ENCODE peak calls at places on chromosomes 1 and 21, in six cellular contexts. One of them, this sample, is unnamed.

GRCh38 chr1:226051356-226051755 is 11.2 kb upstream of the H3-3A start:
- DNase-seq in GM12878: no peak
- DNase-seq in GM12892: no peak
- DNase-seq in H1: no peak
- DNase-seq in HepG2: no peak
- DNase-seq in K562: no peak
- DNase-seq in this sample: no peak

GRCh38 chr1:32142446-32143301 is 34.8 kb downstream of the KPNA6 start:
- DNase-seq in HepG2: peak
- DNase-seq in GM12878: no peak
- DNase-seq in H1: no peak
- DNase-seq in K562: peak
- DNase-seq in GM12892: no peak
- DNase-seq in this sample: no peak

GRCh38 chr1:75908717-75909152 is 23.5 kb downstream of the ASB17 start:
- DNase-seq in H1: peak
- DNase-seq in HepG2: peak
- DNase-seq in GM12878: peak
- DNase-seq in GM12892: no peak
- DNase-seq in K562: no peak
- DNase-seq in this sample: no peak

GRCh38 chr1:76086597-76086996 is 12.1 kb downstream of the ST6GALNAC3 start:
- DNase-seq in H1: no peak
- DNase-seq in K562: no peak
- DNase-seq in GM12878: no peak
- DNase-seq in HepG2: no peak
- DNase-seq in GM12892: no peak
- DNase-seq in this sample: no peak

GRCh38 chr1:239856924-239857323 is 234.8 kb upstream of the FMN2 start:
- DNase-seq in K562: no peak
- DNase-seq in GM12878: no peak
- DNase-seq in GM12892: no peak
- DNase-seq in H1: no peak
- DNase-seq in HepG2: no peak
- DNase-seq in this sample: no peak

GRCh38 chr1:44805311-44806024 is 1.7 kb downstream of the DYNLT4 start:
- DNase-seq in GM12878: no peak
- DNase-seq in HepG2: no peak
- DNase-seq in K562: no peak
- DNase-seq in GM12892: no peak
- DNase-seq in H1: no peak
- DNase-seq in this sample: no peak

GRCh38 chr21:37767984-37768383 is 148.3 kb downstream of the KCNJ6 start:
- DNase-seq in H1: no peak
- DNase-seq in HepG2: no peak
- DNase-seq in GM12878: no peak
- DNase-seq in K562: no peak
- DNase-seq in GM12892: no peak
- DNase-seq in this sample: no peak

GRCh38 chr1:160702100-160702499 is 9.5 kb downstream of the CD48 start:
- DNase-seq in GM12892: no peak
- DNase-seq in HepG2: no peak
- DNase-seq in H1: no peak
- DNase-seq in GM12878: no peak
- DNase-seq in K562: no peak
- DNase-seq in this sample: no peak

GRCh38 chr1:25619101-25619890 is 2.7 kb downstream of the MAN1C1 start:
- DNase-seq in H1: peak
- DNase-seq in HepG2: no peak
- DNase-seq in GM12878: no peak
- DNase-seq in GM12892: no peak
- DNase-seq in K562: peak
- DNase-seq in this sample: no peak

GRCh38 chr1:245177071-245177900 is 22.5 kb downstream of the KIF26B start:
- DNase-seq in HepG2: no peak
- DNase-seq in K562: no peak
- DNase-seq in GM12878: no peak
- DNase-seq in GM12892: no peak
- DNase-seq in H1: no peak
- DNase-seq in this sample: no peak

GRCh38 chr1:13806108-13806507 is 106.1 kb downstream of the PRDM2 start:
- DNase-seq in GM12878: no peak
- DNase-seq in K562: no peak
- DNase-seq in H1: no peak
- DNase-seq in HepG2: no peak
- DNase-seq in GM12892: no peak
- DNase-seq in this sample: no peak

GRCh38 chr1:248873993-248874671 is 15.2 kb upstream of the ZNF692 start:
- DNase-seq in GM12878: peak
- DNase-seq in HepG2: peak
- DNase-seq in GM12892: no peak
- DNase-seq in H1: no peak
- DNase-seq in K562: peak
- DNase-seq in this sample: no peak

GRCh38 chr1:197911857-197912696 is 5.1 kb upstream of the LHX9 start:
- DNase-seq in H1: no peak
- DNase-seq in HepG2: no peak
- DNase-seq in GM12878: no peak
- DNase-seq in GM12892: no peak
- DNase-seq in K562: no peak
- DNase-seq in this sample: no peak

GRCh38 chr1:6483010-6483760 is 8.3 kb downstream of the PLEKHG5 start:
- DNase-seq in HepG2: no peak
- DNase-seq in GM12892: no peak
- DNase-seq in H1: no peak
- DNase-seq in K562: no peak
- DNase-seq in GM12878: no peak
- DNase-seq in this sample: no peak

GRCh38 chr1:16717174-16718108 is 22.9 kb upstream of the RNU1-4 start:
- DNase-seq in GM12878: no peak
- DNase-seq in H1: no peak
- DNase-seq in GM12892: no peak
- DNase-seq in K562: peak
- DNase-seq in HepG2: no peak
- DNase-seq in this sample: no peak

GRCh38 chr21:17802568-17802967 is 16.6 kb downstream of the C21orf91 start:
- DNase-seq in K562: no peak
- DNase-seq in GM12892: no peak
- DNase-seq in H1: no peak
- DNase-seq in GM12878: no peak
- DNase-seq in HepG2: no peak
- DNase-seq in this sample: no peak

GRCh38 chr1:184150776-184151531 is 99.4 kb downstream of the TSEN15 start:
- DNase-seq in GM12892: no peak
- DNase-seq in GM12878: no peak
- DNase-seq in HepG2: no peak
- DNase-seq in H1: no peak
- DNase-seq in K562: no peak
- DNase-seq in this sample: no peak

DNA sequence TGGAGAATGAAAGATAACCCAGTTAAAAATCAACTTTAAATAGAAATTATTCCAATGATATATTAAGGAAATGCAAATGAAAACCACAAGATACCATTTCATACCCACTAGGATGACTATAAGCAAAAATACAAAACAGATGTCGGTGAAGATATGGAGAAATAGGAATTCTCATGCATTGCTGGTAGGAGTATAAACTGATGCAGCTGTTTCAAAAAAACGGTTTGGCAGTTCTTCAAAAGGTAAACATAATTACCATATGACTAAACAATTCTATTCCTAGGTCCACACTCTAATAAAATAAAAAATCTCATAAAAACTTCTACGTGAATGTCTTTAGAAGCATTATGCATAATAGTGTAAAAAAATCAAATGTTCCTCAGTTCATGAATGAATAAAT is 763.3 kb upstream of the BRINP3 start:
- DNase-seq in GM12878: no peak
- DNase-seq in HepG2: no peak
- DNase-seq in K562: no peak
- DNase-seq in H1: no peak
- DNase-seq in GM12892: no peak
- DNase-seq in this sample: no peak
- TF ChIP-seq TAF1 in GM12878: no peak
- TF ChIP-seq TAF1 in HepG2: no peak
- TF ChIP-seq TAF1 in K562: no peak
- TF ChIP-seq TAF1 in H1: no peak
- TF ChIP-seq TAF1 in GM12892: no peak
- TF ChIP-seq TAF1 in this sample: no peak

DNA sequence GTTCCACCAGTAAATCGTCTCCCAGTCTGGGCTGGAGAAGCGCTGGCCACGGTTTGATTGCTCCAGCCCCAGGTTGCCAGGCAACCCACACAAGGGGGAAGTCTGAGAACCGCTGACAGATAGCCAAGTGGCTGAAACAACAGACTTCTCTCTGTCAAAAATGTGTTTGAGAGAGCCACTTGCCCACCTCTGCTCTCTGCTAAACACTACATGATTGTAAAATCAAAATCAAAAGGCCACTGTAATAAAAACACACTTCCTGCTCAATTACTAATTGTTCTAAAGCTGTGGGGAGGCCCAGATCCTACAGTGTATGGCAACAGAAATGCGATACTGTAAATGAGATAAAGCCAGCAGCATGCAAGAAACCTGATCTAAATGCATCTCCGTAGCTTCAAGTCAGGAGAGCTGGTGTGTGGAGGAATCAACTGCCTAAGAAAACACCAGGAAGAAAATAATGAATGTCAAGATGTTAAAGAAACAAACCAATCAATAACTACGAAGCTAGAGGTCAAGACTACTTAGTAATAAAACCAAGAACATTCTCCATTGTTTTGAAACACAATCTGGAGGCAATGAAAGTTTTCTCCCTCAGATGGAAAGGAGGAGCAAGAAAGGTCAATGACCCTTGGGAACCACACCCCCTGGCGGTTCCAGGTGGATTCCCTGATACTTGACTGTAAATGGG is 121.2 kb downstream of the SLC45A1 start:
- DNase-seq in K562: peak
- DNase-seq in GM12878: no peak
- DNase-seq in HepG2: peak
- DNase-seq in GM12892: peak
- DNase-seq in H1: no peak
- DNase-seq in this sample: peak
- TF ChIP-seq TAF1 in K562: no peak
- TF ChIP-seq TAF1 in GM12878: no peak
- TF ChIP-seq TAF1 in HepG2: no peak
- TF ChIP-seq TAF1 in GM12892: no peak
- TF ChIP-seq TAF1 in H1: no peak
- TF ChIP-seq TAF1 in this sample: no peak

DNA sequence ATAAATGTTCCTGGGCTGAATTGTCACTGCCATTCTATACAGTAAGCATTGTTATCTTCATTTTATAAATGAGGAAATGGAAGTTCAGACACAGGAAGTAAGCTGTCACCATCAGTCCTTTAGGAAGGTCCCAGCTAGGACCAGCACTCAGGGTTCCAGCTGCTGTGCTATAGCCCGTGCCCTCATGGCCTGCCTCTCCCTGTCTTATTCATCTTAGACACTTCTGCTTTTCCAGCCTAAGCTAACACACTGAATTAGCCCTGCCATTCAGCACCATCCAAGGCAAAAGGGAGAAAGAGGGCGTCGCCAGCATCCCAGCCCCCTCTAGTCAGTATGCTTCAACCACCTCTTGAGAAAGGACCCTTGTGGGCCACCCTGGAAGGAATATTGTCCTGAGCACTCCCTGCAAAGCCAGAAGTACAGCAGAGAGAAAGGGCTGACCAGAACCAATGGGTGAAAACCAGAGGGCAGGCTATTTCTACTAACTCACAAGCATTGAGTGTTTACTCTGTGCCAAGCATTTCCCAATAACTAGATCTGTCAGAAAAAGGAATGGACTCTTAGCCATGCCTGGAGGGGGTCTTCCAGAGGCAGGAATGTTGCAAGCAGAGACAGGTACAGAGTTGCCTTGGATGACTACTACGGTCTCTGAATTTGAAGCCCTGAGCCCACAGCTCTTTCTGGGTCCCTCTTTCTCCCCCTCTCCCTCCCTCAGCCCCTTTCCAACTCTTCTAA is 77.9 kb upstream of the NFIA start:
- DNase-seq in GM12892: no peak
- DNase-seq in HepG2: no peak
- DNase-seq in H1: no peak
- DNase-seq in GM12878: no peak
- DNase-seq in K562: no peak
- DNase-seq in this sample: no peak
- TF ChIP-seq TAF1 in GM12892: no peak
- TF ChIP-seq TAF1 in HepG2: no peak
- TF ChIP-seq TAF1 in H1: no peak
- TF ChIP-seq TAF1 in GM12878: no peak
- TF ChIP-seq TAF1 in K562: no peak
- TF ChIP-seq TAF1 in this sample: no peak

GRCh38 chr1:94095744-94096469 is 25.0 kb downstream of the ABCA4 start:
- DNase-seq in H1: no peak
- DNase-seq in GM12892: no peak
- DNase-seq in K562: no peak
- DNase-seq in HepG2: peak
- DNase-seq in GM12878: no peak
- DNase-seq in this sample: no peak

GRCh38 chr1:94098585-94099111 is 22.3 kb downstream of the ABCA4 start:
- DNase-seq in GM12878: no peak
- DNase-seq in K562: no peak
- DNase-seq in H1: no peak
- DNase-seq in GM12892: no peak
- DNase-seq in HepG2: no peak
- DNase-seq in this sample: no peak

GRCh38 chr1:94099303-94099702 is 21.6 kb downstream of the ABCA4 start:
- DNase-seq in GM12878: no peak
- DNase-seq in K562: no peak
- DNase-seq in GM12892: no peak
- DNase-seq in H1: no peak
- DNase-seq in HepG2: no peak
- DNase-seq in this sample: no peak

GRCh38 chr1:94095112-94095637 is 25.8 kb downstream of the ABCA4 start:
- DNase-seq in H1: no peak
- DNase-seq in HepG2: no peak
- DNase-seq in GM12878: no peak
- DNase-seq in K562: no peak
- DNase-seq in GM12892: no peak
- DNase-seq in this sample: no peak

DNA sequence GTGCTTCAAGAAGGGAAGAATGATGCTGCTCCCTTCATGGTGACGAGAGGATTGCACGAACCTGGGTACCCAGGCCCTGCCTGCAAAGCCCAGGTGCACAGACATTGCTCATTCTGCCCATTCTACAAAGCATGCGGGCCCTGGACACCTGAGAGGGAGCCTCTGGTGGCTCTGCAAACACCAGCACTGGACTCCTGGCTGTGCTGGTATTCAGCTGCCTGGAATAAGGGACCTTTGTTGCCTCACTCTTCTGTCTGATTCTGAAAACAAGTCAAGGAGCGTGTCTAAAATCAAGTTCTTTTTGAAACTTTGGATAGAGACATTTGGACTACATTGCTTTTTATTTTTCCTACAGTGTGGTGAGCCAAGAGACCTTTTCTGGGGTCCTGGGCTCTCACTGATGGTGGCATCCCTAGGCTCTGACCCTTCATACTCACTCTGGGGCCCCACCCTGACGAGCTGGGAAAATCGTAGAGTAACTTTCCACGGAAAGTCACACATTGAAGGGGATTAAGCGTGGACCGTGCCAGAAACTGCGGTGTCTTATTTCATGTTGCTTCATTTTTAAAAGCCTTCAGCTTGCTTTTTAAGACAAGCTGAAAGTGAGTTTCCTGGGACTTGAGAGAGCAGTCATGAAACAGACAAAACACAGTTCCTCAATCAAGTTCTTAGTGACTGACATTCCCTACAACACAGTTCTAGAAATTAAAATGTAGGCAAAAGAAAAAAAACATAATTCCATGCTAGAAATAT is 24.0 kb downstream of the ABCA4 start:
- DNase-seq in GM12878: no peak
- DNase-seq in GM12892: no peak
- DNase-seq in H1: no peak
- DNase-seq in HepG2: peak
- DNase-seq in K562: no peak
- DNase-seq in this sample: no peak
- TF ChIP-seq TAF1 in GM12878: no peak
- TF ChIP-seq TAF1 in GM12892: no peak
- TF ChIP-seq TAF1 in H1: no peak
- TF ChIP-seq TAF1 in HepG2: no peak
- TF ChIP-seq TAF1 in K562: no peak
- TF ChIP-seq TAF1 in this sample: no peak